ENCODE peak calls at places on chromosomes 6 and 20, in ten cellular contexts. R is CD8-positive, alpha-beta T cell; S is OCI-LY7; I is transverse colon; D is astrocyte of the cerebellum; G is pancreas; B is uterus; O is HCT116; C is mucosa of descending colon; Z is brain microvascular endothelial cell. Y is an unnamed sample.

GRCh38 chr20:41136336-41136694 is 1.0 kb upstream of the PLCG1 start:
- DNase-seq in R (no peak), S (no peak), I (no peak), D (no peak), G (no peak), B (no peak), O (no peak), C (peak), Z (no peak), Y (no peak)

GRCh38 chr6:24933868-24934401 is 1.8 kb downstream of the RIPOR2 start:
- DNase-seq in R (no peak), S (peak), I (peak), D (no peak), G (no peak), B (no peak), O (peak), C (peak), Z (no peak), Y (no peak)

GRCh38 chr20:62117658-62118057 is 4.6 kb upstream of the LSM14B start:
- DNase-seq in R (peak), S (peak), I (peak), D (no peak), G (no peak), B (no peak), O (no peak), C (peak), Z (no peak), Y (no peak)

GRCh38 chr6:7805828-7806227 is 79.9 kb downstream of the BMP6 start:
- DNase-seq in R (no peak), S (no peak), I (no peak), D (no peak), G (no peak), B (no peak), O (no peak), C (no peak), Z (no peak), Y (no peak)

GRCh38 chr6:491233-491632 is 99.7 kb downstream of the IRF4 start:
- DNase-seq in R (no peak), S (no peak), I (no peak), D (peak), G (no peak), B (no peak), O (no peak), C (no peak), Z (no peak), Y (no peak)

GRCh38 chr20:35055445-35056276 is 36.9 kb downstream of the TRPC4AP start:
- DNase-seq in R (no peak), S (no peak), I (no peak), D (peak), G (no peak), B (no peak), O (no peak), C (no peak), Z (no peak), Y (no peak)

GRCh38 chr6:3176562-3177355 is 19.4 kb upstream of the TUBB2A start:
- DNase-seq in R (no peak), S (no peak), I (no peak), D (peak), G (no peak), B (peak), O (peak), C (no peak), Z (peak), Y (no peak)

GRCh38 chr6:88492824-88493223 is 326.7 kb upstream of the CNR1 start:
- DNase-seq in R (no peak), S (peak), I (no peak), D (peak), G (no peak), B (no peak), O (peak), C (no peak), Z (peak), Y (no peak)

GRCh38 chr6:158649289-158650143 is at the start of gene SYTL3:
- DNase-seq in R (peak), S (peak), I (peak), D (no peak), G (no peak), B (peak), O (no peak), C (peak), Z (peak), Y (peak)

GRCh38 chr6:143135326-143135725 is 74.6 kb downstream of the AIG1 start:
- DNase-seq in R (no peak), S (no peak), I (no peak), D (no peak), G (no peak), B (no peak), O (no peak), C (no peak), Z (no peak), Y (no peak)

GRCh38 chr20:63946986-63947637 is 9.1 kb downstream of the UCKL1 start:
- DNase-seq in R (no peak), S (no peak), I (no peak), D (no peak), G (peak), B (no peak), O (no peak), C (no peak), Z (no peak), Y (no peak)

GRCh38 chr6:114304304-114304887 is 38.4 kb downstream of the HS3ST5 start:
- DNase-seq in R (no peak), S (peak), I (no peak), D (peak), G (no peak), B (no peak), O (peak), C (no peak), Z (no peak), Y (no peak)

GRCh38 chr6:100453701-100454521 is 10.8 kb downstream of the SIM1 start:
- DNase-seq in R (no peak), S (no peak), I (no peak), D (no peak), G (peak), B (no peak), O (no peak), C (no peak), Z (no peak), Y (no peak)

GRCh38 chr6:56909115-56909907 is 45.6 kb upstream of the BEND6 start:
- DNase-seq in R (no peak), S (no peak), I (no peak), D (no peak), G (no peak), B (no peak), O (no peak), C (no peak), Z (no peak), Y (no peak)

GRCh38 chr6:98828210-98828798 is 6.1 kb upstream of the POU3F2 start:
- DNase-seq in R (no peak), S (no peak), I (no peak), D (no peak), G (no peak), B (no peak), O (no peak), C (no peak), Z (no peak), Y (no peak)

GRCh38 chr6:88704980-88705379 is 258.4 kb downstream of the RNGTT start:
- DNase-seq in R (no peak), S (no peak), I (no peak), D (no peak), G (no peak), B (no peak), O (no peak), C (no peak), Z (no peak), Y (no peak)

GRCh38 chr6:42507901-42508300 is 55.9 kb upstream of the UBR2 start:
- DNase-seq in R (no peak), S (no peak), I (no peak), D (no peak), G (no peak), B (no peak), O (no peak), C (no peak), Z (no peak), Y (no peak)

GRCh38 chr6:129500958-129501381 is 209.0 kb downstream of the ARHGAP18 start:
- DNase-seq in R (no peak), S (peak), I (no peak), D (no peak), G (no peak), B (no peak), O (peak), C (no peak), Z (peak), Y (no peak)

GRCh38 chr6:25017932-25018581 is 82.3 kb upstream of the RIPOR2 start:
- DNase-seq in R (peak), S (peak), I (peak), D (no peak), G (no peak), B (peak), O (peak), C (peak), Z (peak), Y (peak)

GRCh38 chr6:41209547-41209951 is 8.6 kb upstream of the TREML2 start:
- DNase-seq in R (no peak), S (no peak), I (no peak), D (no peak), G (no peak), B (no peak), O (no peak), C (no peak), Z (no peak), Y (no peak)

GRCh38 chr20:7650481-7650880 is 289.8 kb downstream of the HAO1 start:
- DNase-seq in R (no peak), S (peak), I (no peak), D (peak), G (no peak), B (no peak), O (no peak), C (no peak), Z (peak), Y (no peak)

GRCh38 chr20:32536861-32537656 is 48.1 kb downstream of the NOL4L start:
- DNase-seq in R (peak), S (peak), I (peak), D (no peak), G (peak), B (no peak), O (no peak), C (peak), Z (no peak), Y (no peak)

GRCh38 chr6:90226257-90226656 is 70.4 kb downstream of the BACH2 start:
- DNase-seq in R (no peak), S (no peak), I (no peak), D (no peak), G (no peak), B (no peak), O (no peak), C (no peak), Z (peak), Y (no peak)

GRCh38 chr6:56757585-56757984 is 114.9 kb upstream of the DST start:
- DNase-seq in R (no peak), S (no peak), I (peak), D (no peak), G (no peak), B (no peak), O (no peak), C (peak), Z (no peak), Y (peak)

GRCh38 chr20:58963060-58963584 is 17.9 kb upstream of the NELFCD start:
- DNase-seq in R (no peak), S (no peak), I (no peak), D (no peak), G (no peak), B (no peak), O (no peak), C (no peak), Z (no peak), Y (no peak)

GRCh38 chr6:43575105-43575771 is 600 bp downstream of the XPO5 start:
- DNase-seq in R (no peak), S (peak), I (peak), D (no peak), G (peak), B (no peak), O (no peak), C (peak), Z (no peak), Y (no peak)

GRCh38 chr6:148745926-148746325 is 904 bp upstream of the UST start:
- DNase-seq in R (no peak), S (no peak), I (no peak), D (no peak), G (no peak), B (no peak), O (no peak), C (no peak), Z (no peak), Y (no peak)

GRCh38 chr6:148746363-148747144 is at the start of gene UST:
- DNase-seq in R (peak), S (peak), I (peak), D (peak), G (peak), B (peak), O (peak), C (peak), Z (peak), Y (no peak)

GRCh38 chr6:148747145-148747492 is 289 bp downstream of the UST start:
- DNase-seq in R (no peak), S (no peak), I (peak), D (no peak), G (peak), B (peak), O (no peak), C (peak), Z (no peak), Y (no peak)

GRCh38 chr6:148739822-148740128 is 7.1 kb upstream of the UST start:
- DNase-seq in R (no peak), S (no peak), I (no peak), D (no peak), G (no peak), B (no peak), O (no peak), C (no peak), Z (no peak), Y (no peak)

GRCh38 chr6:148743476-148743875 is 3.4 kb upstream of the UST start:
- DNase-seq in R (no peak), S (no peak), I (no peak), D (no peak), G (peak), B (no peak), O (no peak), C (no peak), Z (no peak), Y (no peak)
- H3K4me3 ChIP-seq in R (no peak), S (no peak), I (no peak), D (no peak), G (no peak), B (no peak), O (no peak), C (no peak), Z (no peak), Y (no peak)

DNA sequence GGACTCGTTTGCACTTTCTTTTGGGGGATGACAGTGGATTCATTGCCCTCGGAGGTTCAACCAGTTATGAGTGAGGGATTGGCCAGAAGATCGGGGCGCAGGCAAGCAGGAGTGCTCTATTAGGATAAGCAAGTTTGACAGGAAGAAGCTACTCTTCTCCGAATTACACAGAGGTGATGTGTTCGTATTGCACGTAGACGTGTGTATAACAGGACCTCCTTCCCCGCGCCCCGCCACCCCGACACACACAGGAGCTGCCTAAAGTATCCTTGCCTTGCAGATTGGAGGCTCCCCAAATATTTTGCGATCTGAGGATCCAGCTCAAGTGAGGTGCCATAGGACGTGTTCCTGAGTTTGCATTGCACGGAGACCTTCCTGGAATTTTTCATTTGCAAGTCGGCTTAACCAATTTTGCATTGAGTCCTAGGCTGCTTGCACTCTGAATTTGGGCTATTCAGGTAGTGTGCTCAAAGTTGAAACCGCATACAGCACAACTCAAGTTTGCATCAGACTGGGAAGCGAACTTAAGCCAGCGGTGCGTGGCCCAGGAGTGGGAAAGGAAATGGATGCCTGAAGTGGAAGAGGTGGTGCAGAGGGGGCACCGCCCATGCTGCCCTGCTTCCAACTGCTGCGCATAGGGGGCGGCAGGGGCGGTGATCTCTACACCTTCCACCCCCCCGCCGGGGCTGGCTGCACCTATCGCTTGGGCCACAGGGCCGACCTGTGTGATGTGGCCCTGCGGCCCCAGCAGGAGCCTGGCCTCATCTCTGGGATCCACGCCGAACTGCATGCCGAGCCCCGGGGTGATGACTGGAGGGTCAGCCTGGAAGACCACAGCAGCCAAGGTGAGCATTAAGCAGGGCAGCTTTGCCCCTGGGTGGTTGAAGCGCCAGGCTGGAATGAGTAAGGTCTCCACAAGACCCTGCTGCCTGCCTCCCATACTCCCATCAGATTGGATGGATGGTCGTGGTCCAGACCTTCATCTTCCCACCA is 770 bp downstream of the TCF19 start:
- DNase-seq in R (no peak), S (peak), I (no peak), D (no peak), G (no peak), B (no peak), O (no peak), C (no peak), Z (peak), Y (no peak)
- TF ChIP-seq CTCF in R (no peak), S (peak), I (no peak), D (peak), G (no peak), B (no peak), O (no peak), C (no peak), Z (peak), Y (peak)

GRCh38 chr6:116938305-116938704 is 61.3 kb downstream of the RFX6 start:
- DNase-seq in R (no peak), S (no peak), I (no peak), D (no peak), G (no peak), B (no peak), O (no peak), C (no peak), Z (no peak), Y (no peak)
- H3K4me3 ChIP-seq in R (no peak), S (no peak), I (no peak), D (no peak), G (no peak), B (no peak), O (no peak), C (no peak), Z (no peak), Y (no peak)

DNA sequence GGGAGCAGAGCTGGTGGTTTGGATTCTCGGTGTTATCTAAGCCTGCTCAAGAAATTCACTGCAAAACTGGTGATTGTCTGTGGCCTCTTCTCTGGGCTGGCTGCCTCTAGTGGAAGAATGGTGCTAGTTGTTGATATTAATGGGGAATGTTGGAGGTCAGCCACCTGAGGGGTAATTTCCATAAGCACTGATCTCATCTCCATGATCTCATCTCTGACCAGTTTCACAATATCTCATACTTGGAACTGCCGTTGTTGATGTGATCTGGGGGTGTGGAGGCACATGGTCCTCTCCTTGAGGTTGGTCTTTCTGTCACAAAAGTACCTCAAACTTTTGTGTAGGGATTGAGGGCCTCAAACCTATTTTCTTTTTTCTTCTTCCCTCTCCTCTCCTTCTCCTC is 102.6 kb downstream of the CD109 start:
- DNase-seq in R (no peak), S (no peak), I (peak), D (peak), G (no peak), B (peak), O (peak), C (peak), Z (peak), Y (no peak)
- TF ChIP-seq CTCF in R (no peak), S (no peak), I (no peak), D (peak), G (no peak), B (peak), O (no peak), C (no peak), Z (peak), Y (peak)

DNA sequence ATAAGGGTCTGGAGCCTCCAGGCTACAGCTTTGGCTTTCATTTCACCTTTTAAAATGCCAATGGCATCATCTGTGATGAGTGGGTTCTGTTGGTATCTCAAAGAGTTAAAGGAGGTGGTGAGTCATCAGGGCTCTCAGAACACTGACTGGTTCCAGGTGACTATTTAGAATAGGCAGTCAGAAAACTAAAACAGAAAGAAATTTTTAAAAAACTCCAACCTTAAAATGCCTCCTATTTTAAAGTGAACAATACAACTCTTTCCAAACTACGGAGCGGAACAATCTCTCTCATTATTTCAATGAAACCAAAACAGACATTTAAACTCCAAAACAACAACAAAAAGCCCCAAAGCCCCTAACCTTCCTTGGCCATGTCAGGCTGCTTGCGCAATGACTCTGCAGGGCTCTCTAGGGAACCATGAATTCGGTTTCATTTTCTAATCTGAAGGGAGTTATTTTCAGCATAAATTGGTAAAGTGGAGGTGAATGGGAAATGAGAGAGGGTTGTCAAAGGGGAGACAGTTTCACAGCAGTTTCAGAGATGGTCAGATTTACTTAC is 194.9 kb downstream of the KIF6 start:
- DNase-seq in R (no peak), S (no peak), I (peak), D (no peak), G (no peak), B (peak), O (no peak), C (peak), Z (no peak), Y (peak)
- H3K4me3 ChIP-seq in R (no peak), S (no peak), I (no peak), D (no peak), G (no peak), B (no peak), O (no peak), C (no peak), Z (no peak), Y (no peak)

GRCh38 chr6:130944486-130944885 is 117.3 kb downstream of the SMLR1 start:
- DNase-seq in R (no peak), S (no peak), I (no peak), D (no peak), G (no peak), B (no peak), O (no peak), C (no peak), Z (no peak), Y (no peak)
- TF ChIP-seq CTCF in R (no peak), S (no peak), I (no peak), D (no peak), G (no peak), B (no peak), O (no peak), C (no peak), Z (no peak), Y (no peak)

DNA sequence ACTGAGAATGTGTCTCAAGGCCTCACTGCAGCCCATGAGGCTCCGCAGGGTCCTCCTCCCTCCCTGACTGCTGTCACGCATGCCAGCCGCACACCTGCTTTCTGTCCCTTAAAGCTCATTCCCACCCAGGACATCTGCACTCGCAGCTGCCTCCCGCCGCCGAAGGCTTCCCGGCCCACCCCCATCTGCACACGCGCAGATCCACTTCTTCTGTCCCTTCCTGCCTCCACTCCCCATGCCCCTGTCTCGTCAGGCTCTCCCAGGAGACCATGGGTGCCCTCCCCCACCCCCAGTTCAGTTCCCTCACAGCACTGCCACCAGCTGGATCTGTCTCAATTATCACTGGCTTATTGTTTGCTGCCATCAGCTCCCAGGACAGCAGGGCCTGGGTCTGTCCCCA is 63.0 kb downstream of the RIPOR3 start:
- DNase-seq in R (no peak), S (peak), I (no peak), D (no peak), G (no peak), B (no peak), O (no peak), C (no peak), Z (no peak), Y (no peak)
- H3K4me3 ChIP-seq in R (no peak), S (no peak), I (no peak), D (no peak), G (no peak), B (no peak), O (no peak), C (no peak), Z (no peak), Y (no peak)

Y was measured in GM12864.